ENCODE peak calls at places on chromosomes 6 and 20, in seven cellular contexts. One of them, this sample, is unnamed.

GRCh38 chr6:1789092-1789491 is 179.4 kb downstream of the FOXC1 start:
- DNase-seq in astrocyte of the spinal cord: peak
- DNase-seq in NCI-H69: peak
- DNase-seq in SK-N-SH: no peak
- DNase-seq in type B pancreatic cell: no peak
- DNase-seq in heart right ventricle: no peak
- DNase-seq in fibroblast of lung: peak
- DNase-seq in this sample: no peak

GRCh38 chr6:16731503-16732018 is 29.7 kb downstream of the ATXN1 start:
- DNase-seq in astrocyte of the spinal cord: no peak
- DNase-seq in NCI-H69: no peak
- DNase-seq in SK-N-SH: no peak
- DNase-seq in type B pancreatic cell: no peak
- DNase-seq in heart right ventricle: no peak
- DNase-seq in fibroblast of lung: no peak
- DNase-seq in this sample: peak

GRCh38 chr6:128739112-128739511 is 143.8 kb upstream of the LAMA2 start:
- DNase-seq in astrocyte of the spinal cord: no peak
- DNase-seq in NCI-H69: no peak
- DNase-seq in SK-N-SH: no peak
- DNase-seq in type B pancreatic cell: no peak
- DNase-seq in heart right ventricle: no peak
- DNase-seq in fibroblast of lung: no peak
- DNase-seq in this sample: no peak

GRCh38 chr20:12528591-12529041 is 480.2 kb upstream of the SPTLC3 start:
- DNase-seq in astrocyte of the spinal cord: no peak
- DNase-seq in NCI-H69: peak
- DNase-seq in SK-N-SH: no peak
- DNase-seq in type B pancreatic cell: no peak
- DNase-seq in heart right ventricle: no peak
- DNase-seq in fibroblast of lung: no peak
- DNase-seq in this sample: no peak

GRCh38 chr6:17212541-17213371 is 68.4 kb upstream of the RBM24 start:
- DNase-seq in astrocyte of the spinal cord: no peak
- DNase-seq in NCI-H69: peak
- DNase-seq in SK-N-SH: no peak
- DNase-seq in type B pancreatic cell: peak
- DNase-seq in heart right ventricle: peak
- DNase-seq in fibroblast of lung: peak
- DNase-seq in this sample: no peak

GRCh38 chr6:154930490-154930889 is 64.6 kb upstream of the TIAM2 start:
- DNase-seq in astrocyte of the spinal cord: no peak
- DNase-seq in NCI-H69: no peak
- DNase-seq in SK-N-SH: no peak
- DNase-seq in type B pancreatic cell: no peak
- DNase-seq in heart right ventricle: no peak
- DNase-seq in fibroblast of lung: no peak
- DNase-seq in this sample: no peak

GRCh38 chr20:63941282-63942060 is 14.7 kb downstream of the UCKL1 start:
- DNase-seq in astrocyte of the spinal cord: no peak
- DNase-seq in NCI-H69: peak
- DNase-seq in SK-N-SH: no peak
- DNase-seq in type B pancreatic cell: no peak
- DNase-seq in heart right ventricle: peak
- DNase-seq in fibroblast of lung: no peak
- DNase-seq in this sample: peak

GRCh38 chr6:91633374-91634184 is 1046.7 kb upstream of the MAP3K7 start:
- DNase-seq in astrocyte of the spinal cord: no peak
- DNase-seq in NCI-H69: peak
- DNase-seq in SK-N-SH: no peak
- DNase-seq in type B pancreatic cell: no peak
- DNase-seq in heart right ventricle: no peak
- DNase-seq in fibroblast of lung: peak
- DNase-seq in this sample: no peak

GRCh38 chr6:70111737-70112136 is 191.1 kb downstream of the COL9A1 start:
- DNase-seq in astrocyte of the spinal cord: no peak
- DNase-seq in NCI-H69: no peak
- DNase-seq in SK-N-SH: no peak
- DNase-seq in type B pancreatic cell: no peak
- DNase-seq in heart right ventricle: no peak
- DNase-seq in fibroblast of lung: no peak
- DNase-seq in this sample: no peak

GRCh38 chr6:111662192-111662793 is 56.6 kb upstream of the TRAF3IP2 start:
- DNase-seq in astrocyte of the spinal cord: no peak
- DNase-seq in NCI-H69: no peak
- DNase-seq in SK-N-SH: no peak
- DNase-seq in type B pancreatic cell: no peak
- DNase-seq in heart right ventricle: no peak
- DNase-seq in fibroblast of lung: no peak
- DNase-seq in this sample: no peak

GRCh38 chr6:47655719-47656595 is 42.4 kb upstream of the ADGRF4 start:
- DNase-seq in astrocyte of the spinal cord: peak
- DNase-seq in NCI-H69: peak
- DNase-seq in SK-N-SH: no peak
- DNase-seq in type B pancreatic cell: no peak
- DNase-seq in heart right ventricle: peak
- DNase-seq in fibroblast of lung: peak
- DNase-seq in this sample: peak

GRCh38 chr6:122620902-122621301 is 10.7 kb downstream of the PKIB start:
- DNase-seq in astrocyte of the spinal cord: peak
- DNase-seq in NCI-H69: peak
- DNase-seq in SK-N-SH: no peak
- DNase-seq in type B pancreatic cell: no peak
- DNase-seq in heart right ventricle: no peak
- DNase-seq in fibroblast of lung: peak
- DNase-seq in this sample: no peak

GRCh38 chr6:29943053-29943966 is 978 bp downstream of the HLA-A start:
- DNase-seq in astrocyte of the spinal cord: no peak
- DNase-seq in NCI-H69: no peak
- DNase-seq in SK-N-SH: peak
- DNase-seq in type B pancreatic cell: no peak
- DNase-seq in heart right ventricle: peak
- DNase-seq in fibroblast of lung: no peak
- DNase-seq in this sample: no peak

GRCh38 chr6:83574783-83575182 is 62.4 kb downstream of the PRSS35 start:
- DNase-seq in astrocyte of the spinal cord: no peak
- DNase-seq in NCI-H69: no peak
- DNase-seq in SK-N-SH: no peak
- DNase-seq in type B pancreatic cell: no peak
- DNase-seq in heart right ventricle: no peak
- DNase-seq in fibroblast of lung: no peak
- DNase-seq in this sample: no peak

GRCh38 chr6:7148100-7148822 is 40.5 kb downstream of the RREB1 start:
- DNase-seq in astrocyte of the spinal cord: peak
- DNase-seq in NCI-H69: no peak
- DNase-seq in SK-N-SH: no peak
- DNase-seq in type B pancreatic cell: no peak
- DNase-seq in heart right ventricle: no peak
- DNase-seq in fibroblast of lung: peak
- DNase-seq in this sample: no peak

GRCh38 chr20:11753155-11753554 is 164.5 kb upstream of the BTBD3 start:
- DNase-seq in astrocyte of the spinal cord: no peak
- DNase-seq in NCI-H69: peak
- DNase-seq in SK-N-SH: no peak
- DNase-seq in type B pancreatic cell: no peak
- DNase-seq in heart right ventricle: no peak
- DNase-seq in fibroblast of lung: no peak
- DNase-seq in this sample: no peak

GRCh38 chr6:99780556-99780885 is 173.9 kb downstream of the PRDM13 start:
- DNase-seq in astrocyte of the spinal cord: no peak
- DNase-seq in NCI-H69: no peak
- DNase-seq in SK-N-SH: no peak
- DNase-seq in type B pancreatic cell: no peak
- DNase-seq in heart right ventricle: no peak
- DNase-seq in fibroblast of lung: no peak
- DNase-seq in this sample: no peak

GRCh38 chr6:36350681-36351091 is 14.0 kb upstream of the BNIP5 start:
- DNase-seq in astrocyte of the spinal cord: peak
- DNase-seq in NCI-H69: peak
- DNase-seq in SK-N-SH: no peak
- DNase-seq in type B pancreatic cell: no peak
- DNase-seq in heart right ventricle: no peak
- DNase-seq in fibroblast of lung: peak
- DNase-seq in this sample: peak

This sample was measured in MV-4-11.